ENCODE peak calls at places on chromosome 14, in four cellular contexts. G is HepG2, D is H1, O is GM12878. C is an unnamed sample.

GRCh38 chr14:105060751-105061427 is 4.3 kb downstream of the GPR132 start:
- DNase-seq in G (no peak), D (no peak), O (no peak), C (no peak)

GRCh38 chr14:99531221-99532096 is 50.2 kb downstream of the CCNK start:
- DNase-seq in G (no peak), D (no peak), O (no peak), C (no peak)

GRCh38 chr14:104184911-104185499 is 46.6 kb downstream of the KIF26A start:
- DNase-seq in G (no peak), D (no peak), O (no peak), C (no peak)

GRCh38 chr14:64879635-64880381 is at the start of gene SPTB:
- DNase-seq in G (no peak), D (peak), O (no peak), C (no peak)

GRCh38 chr14:36619853-36620252 is 37.4 kb upstream of the NKX2-8 start:
- DNase-seq in G (no peak), D (no peak), O (no peak), C (no peak)

GRCh38 chr14:76348898-76349297 is 27.0 kb upstream of the ESRRB start:
- DNase-seq in G (no peak), D (no peak), O (no peak), C (peak)

GRCh38 chr14:73752297-73752992 is 38.3 kb upstream of the PNMA1 start:
- DNase-seq in G (no peak), D (no peak), O (no peak), C (no peak)

GRCh38 chr14:24801024-24801423 is 167.0 kb upstream of the GZMB start:
- DNase-seq in G (no peak), D (no peak), O (no peak), C (no peak)

GRCh38 chr14:61183486-61183885 is 97.7 kb downstream of the TMEM30B start:
- DNase-seq in G (no peak), D (no peak), O (no peak), C (no peak)

GRCh38 chr14:69719501-69719951 is 47.4 kb upstream of the SRSF5 start:
- DNase-seq in G (no peak), D (no peak), O (no peak), C (no peak)

GRCh38 chr14:24699052-24699451 is 65.1 kb upstream of the GZMB start:
- DNase-seq in G (no peak), D (no peak), O (no peak), C (no peak)

GRCh38 chr14:72904840-72905561 is 11.1 kb upstream of the DPF3 start:
- DNase-seq in G (peak), D (peak), O (no peak), C (no peak)

GRCh38 chr14:88993946-88994345 is 169.5 kb downstream of the TTC8 start:
- DNase-seq in G (no peak), D (no peak), O (no peak), C (no peak)

GRCh38 chr14:71460091-71460490 is 472.1 kb upstream of the RGS6 start:
- DNase-seq in G (no peak), D (no peak), O (no peak), C (no peak)

GRCh38 chr14:96126339-96126770 is 78.3 kb upstream of the BDKRB2 start:
- DNase-seq in G (no peak), D (no peak), O (peak), C (no peak)

GRCh38 chr14:77364146-77364545 is 12.7 kb downstream of the TMED8 start:
- DNase-seq in G (no peak), D (no peak), O (no peak), C (no peak)

GRCh38 chr14:63933701-63934100 is 80.9 kb downstream of the SYNE2 start:
- DNase-seq in G (no peak), D (no peak), O (no peak), C (no peak)

GRCh38 chr14:106518054-106518943 is 991.9 kb downstream of the TMEM121 start:
- DNase-seq in G (no peak), D (no peak), O (no peak), C (no peak)

GRCh38 chr14:79204591-79204990 is 1006.7 kb downstream of the DIO2 start:
- DNase-seq in G (no peak), D (no peak), O (no peak), C (no peak)

GRCh38 chr14:58821421-58821820 is 183.7 kb downstream of the DACT1 start:
- DNase-seq in G (no peak), D (no peak), O (no peak), C (no peak)

GRCh38 chr14:35254736-35255135 is 37.4 kb upstream of the PSMA6 start:
- DNase-seq in G (no peak), D (no peak), O (peak), C (no peak)

GRCh38 chr14:31283568-31284252 is 76.1 kb upstream of the HECTD1 start:
- DNase-seq in G (no peak), D (no peak), O (no peak), C (no peak)

GRCh38 chr14:61959348-61959747 is 197.1 kb downstream of the SNAPC1 start:
- DNase-seq in G (no peak), D (no peak), O (no peak), C (no peak)

GRCh38 chr14:64745511-64746041 is 41.4 kb downstream of the PLEKHG3 start:
- DNase-seq in G (peak), D (no peak), O (no peak), C (no peak)

GRCh38 chr14:62711351-62712023 is 333.8 kb downstream of the KCNH5 start:
- DNase-seq in G (no peak), D (no peak), O (no peak), C (no peak)

GRCh38 chr14:39241637-39242036 is 7.9 kb downstream of the MIA2 start:
- DNase-seq in G (no peak), D (no peak), O (no peak), C (no peak)

GRCh38 chr14:21093769-21094681 is 4.4 kb downstream of the ZNF219 start:
- DNase-seq in G (no peak), D (peak), O (no peak), C (peak)
- TF ChIP-seq SUZ12 in G (no peak), D (no peak), O (no peak), C (no peak)

GRCh38 chr14:100680439-100681051 is 46.1 kb upstream of the DLK1 start:
- DNase-seq in G (no peak), D (no peak), O (no peak), C (no peak)
- TF ChIP-seq YY1 in G (no peak), D (no peak), O (no peak), C (no peak)

GRCh38 chr14:91728616-91729183 is 3.2 kb downstream of the CATSPERB start:
- DNase-seq in G (no peak), D (no peak), O (no peak), C (no peak)
- TF ChIP-seq SUZ12 in G (no peak), D (no peak), O (no peak), C (no peak)

GRCh38 chr14:32980178-32980886 is 41.7 kb downstream of the NPAS3 start:
- DNase-seq in G (no peak), D (no peak), O (no peak), C (no peak)

GRCh38 chr14:32980887-32981501 is 42.3 kb downstream of the NPAS3 start:
- DNase-seq in G (no peak), D (no peak), O (no peak), C (no peak)

GRCh38 chr14:32978691-32979255 is 40.1 kb downstream of the NPAS3 start:
- DNase-seq in G (no peak), D (no peak), O (no peak), C (no peak)

DNA sequence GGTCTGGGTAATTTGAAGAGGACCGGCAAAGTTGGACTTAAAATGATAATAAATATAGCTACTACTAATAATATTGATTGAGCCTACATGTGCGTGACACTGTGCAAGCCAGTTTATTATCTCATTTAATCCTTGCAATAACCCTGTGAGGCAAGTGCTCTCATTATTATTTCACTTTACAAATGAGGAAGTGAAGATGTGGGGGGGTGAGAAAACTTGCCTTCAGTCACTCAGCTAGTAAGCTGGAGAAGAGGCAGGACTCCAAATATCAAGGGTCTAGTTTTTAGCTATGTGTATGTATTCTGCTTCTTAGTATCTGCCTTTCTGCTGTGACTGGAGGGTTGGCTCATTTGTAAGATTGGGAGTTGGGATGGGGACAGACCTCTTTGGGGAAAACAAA is 39.2 kb downstream of the NPAS3 start:
- DNase-seq in G (no peak), D (no peak), O (no peak), C (no peak)
- TF ChIP-seq YY1 in G (no peak), D (no peak), O (no peak), C (no peak)

DNA sequence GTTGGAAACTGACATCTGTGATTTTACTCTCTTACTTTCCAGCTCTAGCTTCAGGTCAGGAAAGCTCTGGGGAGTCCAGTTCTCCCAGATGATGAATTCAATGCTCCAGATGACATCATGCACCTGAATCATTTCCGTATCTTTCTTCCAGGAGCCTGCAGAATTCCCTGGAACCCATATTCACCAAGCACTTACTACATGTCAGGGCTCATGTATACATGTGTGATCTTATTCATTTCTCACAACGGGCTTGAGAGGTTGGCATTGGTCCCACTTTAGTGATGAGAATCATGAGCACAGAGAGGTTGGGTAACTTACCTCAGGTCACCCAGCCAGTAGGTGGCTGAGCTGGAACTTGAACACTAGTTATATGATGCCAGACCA is 10.4 kb upstream of the PGF start:
- DNase-seq in G (no peak), D (no peak), O (no peak), C (no peak)
- TF ChIP-seq SUZ12 in G (no peak), D (no peak), O (no peak), C (no peak)